ENCODE peak calls at places on chromosomes 3 and 15, in ten cellular contexts. R, B, C, Y, K, U, O, D, G and W are unnamed samples.

GRCh38 chr15:65416845-65417416 is 5.8 kb downstream of the IGDCC4 start:
- DNase-seq in R (peak), B (no peak), C (no peak), Y (no peak), K (no peak), U (no peak), O (peak), D (no peak), G (no peak), W (peak)

GRCh38 chr3:186413615-186414415 is 51.8 kb upstream of the DGKG start:
- DNase-seq in R (no peak), B (peak), C (peak), Y (peak), K (no peak), U (peak), O (peak), D (peak), G (peak), W (peak)

GRCh38 chr3:12782172-12782815 is 14.2 kb upstream of the CAND2 start:
- DNase-seq in R (peak), B (peak), C (no peak), Y (no peak), K (no peak), U (no peak), O (no peak), D (no peak), G (no peak), W (no peak)

GRCh38 chr15:90915216-90915807 is 12.2 kb downstream of the MAN2A2 start:
- DNase-seq in R (no peak), B (no peak), C (no peak), Y (no peak), K (no peak), U (peak), O (no peak), D (no peak), G (no peak), W (no peak)

GRCh38 chr15:68057089-68057488 is 3.0 kb downstream of the PIAS1 start:
- DNase-seq in R (no peak), B (no peak), C (no peak), Y (no peak), K (no peak), U (no peak), O (no peak), D (no peak), G (no peak), W (no peak)

GRCh38 chr3:114455432-114455831 is 161.6 kb downstream of the TIGIT start:
- DNase-seq in R (no peak), B (no peak), C (no peak), Y (no peak), K (no peak), U (no peak), O (no peak), D (no peak), G (no peak), W (no peak)

GRCh38 chr3:25527796-25528195 is 99.7 kb downstream of the RARB start:
- DNase-seq in R (no peak), B (no peak), C (no peak), Y (peak), K (no peak), U (no peak), O (no peak), D (no peak), G (no peak), W (no peak)

GRCh38 chr15:60423540-60423939 is 25.8 kb upstream of the ANXA2 start:
- DNase-seq in R (peak), B (no peak), C (no peak), Y (peak), K (peak), U (no peak), O (no peak), D (no peak), G (no peak), W (no peak)

GRCh38 chr15:65334586-65335231 is 30.2 kb downstream of the RNU5B-1 start:
- DNase-seq in R (no peak), B (no peak), C (no peak), Y (no peak), K (no peak), U (no peak), O (no peak), D (no peak), G (no peak), W (no peak)

GRCh38 chr3:131107637-131108433 is 81.2 kb downstream of the NEK11 start:
- DNase-seq in R (no peak), B (no peak), C (no peak), Y (no peak), K (no peak), U (no peak), O (no peak), D (no peak), G (no peak), W (no peak)

GRCh38 chr15:93274276-93274675 is 185.3 kb upstream of the RGMA start:
- DNase-seq in R (no peak), B (no peak), C (no peak), Y (no peak), K (no peak), U (no peak), O (no peak), D (no peak), G (no peak), W (no peak)

GRCh38 chr3:43373588-43373935 is 87.2 kb downstream of the SNRK start:
- DNase-seq in R (peak), B (no peak), C (no peak), Y (no peak), K (no peak), U (no peak), O (no peak), D (no peak), G (no peak), W (no peak)

GRCh38 chr3:57100046-57100695 is 39.7 kb downstream of the SPATA12 start:
- DNase-seq in R (peak), B (peak), C (peak), Y (peak), K (peak), U (peak), O (peak), D (peak), G (peak), W (peak)

GRCh38 chr3:170467007-170467406 is 48.3 kb downstream of the CLDN11 start:
- DNase-seq in R (no peak), B (no peak), C (no peak), Y (no peak), K (no peak), U (no peak), O (no peak), D (no peak), G (no peak), W (no peak)

GRCh38 chr3:194468086-194468485 is 18.7 kb downstream of the ATP13A3 start:
- DNase-seq in R (peak), B (no peak), C (no peak), Y (no peak), K (no peak), U (no peak), O (no peak), D (no peak), G (no peak), W (no peak)

GRCh38 chr3:194465920-194466570 is 20.8 kb downstream of the ATP13A3 start:
- DNase-seq in R (no peak), B (no peak), C (no peak), Y (no peak), K (no peak), U (no peak), O (no peak), D (no peak), G (no peak), W (no peak)

GRCh38 chr3:194464692-194465091 is 22.1 kb downstream of the ATP13A3 start:
- DNase-seq in R (no peak), B (no peak), C (no peak), Y (no peak), K (no peak), U (no peak), O (no peak), D (no peak), G (no peak), W (no peak)

GRCh38 chr3:194469977-194470376 is 16.8 kb downstream of the ATP13A3 start:
- DNase-seq in R (no peak), B (no peak), C (no peak), Y (no peak), K (no peak), U (no peak), O (no peak), D (no peak), G (no peak), W (no peak)

DNA sequence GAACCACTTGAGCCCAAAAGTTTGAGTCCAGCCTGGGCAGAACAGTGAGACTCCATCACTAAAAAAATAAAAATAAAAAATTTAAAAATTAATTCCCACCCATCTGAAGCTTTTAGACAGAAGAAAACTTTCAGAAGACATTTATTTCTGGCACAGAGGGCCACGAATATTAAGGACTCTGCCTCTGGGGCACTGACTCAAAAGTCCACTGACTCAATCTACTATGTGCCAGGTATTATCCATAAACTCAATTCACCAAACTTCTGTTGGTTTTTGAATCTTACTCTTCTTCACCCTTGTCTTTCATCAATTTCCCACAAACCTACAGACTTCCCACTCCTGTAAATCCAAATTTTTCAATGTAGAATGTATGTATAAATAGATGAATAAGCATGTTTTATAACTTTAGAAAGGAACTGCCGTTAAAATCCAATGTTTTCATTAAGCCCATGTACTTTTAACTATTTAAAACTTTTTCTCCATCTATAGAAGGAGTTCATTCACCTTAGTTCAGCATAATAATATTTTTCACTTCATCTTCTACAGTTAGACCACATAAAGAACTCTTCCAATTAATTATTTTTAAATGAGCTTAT is 19.9 kb downstream of the ATP13A3 start:
- DNase-seq in R (no peak), B (no peak), C (no peak), Y (no peak), K (no peak), U (no peak), O (no peak), D (no peak), G (no peak), W (no peak)
- H3K4me3 ChIP-seq in R (no peak), B (no peak), C (no peak), Y (no peak), K (no peak), U (no peak), O (no peak), D (no peak), G (no peak), W (no peak)

GRCh38 chr15:100727291-100727851 is 125.0 kb downstream of the ASB7 start:
- DNase-seq in R (no peak), B (no peak), C (peak), Y (peak), K (no peak), U (no peak), O (no peak), D (no peak), G (no peak), W (no peak)
- TF ChIP-seq CTCF in R (no peak), B (no peak), C (no peak), Y (no peak), K (no peak), U (no peak), O (no peak), D (no peak), G (no peak), W (no peak)

DNA sequence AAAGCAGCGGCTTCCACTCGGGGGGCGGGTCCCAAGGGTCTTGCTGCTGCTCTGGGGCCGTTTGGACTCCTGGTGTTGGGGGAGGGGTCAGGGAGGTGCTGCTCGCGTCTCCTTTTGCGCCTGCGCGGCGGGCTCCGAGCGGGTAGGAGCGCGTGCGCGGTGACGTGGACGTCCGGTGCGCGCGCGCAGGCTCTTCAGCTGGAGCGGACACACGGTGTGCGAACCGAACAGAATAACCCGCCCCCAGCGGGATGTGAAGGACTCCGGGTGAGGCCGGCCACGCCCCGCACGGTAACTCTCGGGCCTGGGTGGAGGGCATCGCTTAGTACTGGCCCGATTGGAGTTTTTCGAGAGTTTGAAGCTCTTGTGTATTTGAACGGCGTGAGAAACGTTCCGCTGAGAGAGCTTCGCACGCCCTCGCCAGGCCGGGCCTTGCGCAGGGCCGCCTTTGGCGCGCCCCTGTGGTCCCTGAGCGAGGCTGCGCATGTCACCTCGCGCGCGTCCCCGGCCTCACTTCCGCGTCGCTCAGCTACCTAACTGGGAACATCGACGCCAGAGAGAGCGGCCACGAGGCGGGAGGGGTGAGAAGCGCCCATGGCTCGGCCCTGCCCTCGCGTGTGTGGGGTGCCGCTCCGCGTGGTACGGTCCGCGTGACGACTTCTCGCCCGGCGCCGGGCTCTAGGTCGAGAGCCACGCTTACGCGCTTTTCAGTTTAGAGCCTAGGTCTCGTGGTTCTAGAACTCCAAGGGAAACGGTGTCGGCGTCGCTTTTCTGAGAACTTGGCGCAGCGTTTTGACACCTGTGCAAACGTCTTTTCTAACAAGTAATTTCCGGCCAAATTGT is at the start of gene MGA:
- DNase-seq in R (peak), B (peak), C (peak), Y (peak), K (peak), U (peak), O (peak), D (peak), G (peak), W (peak)
- TF ChIP-seq POLR2A in R (peak), B (no peak), C (no peak), Y (no peak), K (no peak), U (peak), O (no peak), D (peak), G (no peak), W (peak)

GRCh38 chr3:11601446-11602241 is 42.1 kb downstream of the VGLL4 start:
- DNase-seq in R (peak), B (peak), C (no peak), Y (peak), K (no peak), U (no peak), O (peak), D (peak), G (peak), W (no peak)
- H3K4me3 ChIP-seq in R (no peak), B (no peak), C (no peak), Y (no peak), K (no peak), U (no peak), O (no peak), D (peak), G (no peak), W (no peak)

DNA sequence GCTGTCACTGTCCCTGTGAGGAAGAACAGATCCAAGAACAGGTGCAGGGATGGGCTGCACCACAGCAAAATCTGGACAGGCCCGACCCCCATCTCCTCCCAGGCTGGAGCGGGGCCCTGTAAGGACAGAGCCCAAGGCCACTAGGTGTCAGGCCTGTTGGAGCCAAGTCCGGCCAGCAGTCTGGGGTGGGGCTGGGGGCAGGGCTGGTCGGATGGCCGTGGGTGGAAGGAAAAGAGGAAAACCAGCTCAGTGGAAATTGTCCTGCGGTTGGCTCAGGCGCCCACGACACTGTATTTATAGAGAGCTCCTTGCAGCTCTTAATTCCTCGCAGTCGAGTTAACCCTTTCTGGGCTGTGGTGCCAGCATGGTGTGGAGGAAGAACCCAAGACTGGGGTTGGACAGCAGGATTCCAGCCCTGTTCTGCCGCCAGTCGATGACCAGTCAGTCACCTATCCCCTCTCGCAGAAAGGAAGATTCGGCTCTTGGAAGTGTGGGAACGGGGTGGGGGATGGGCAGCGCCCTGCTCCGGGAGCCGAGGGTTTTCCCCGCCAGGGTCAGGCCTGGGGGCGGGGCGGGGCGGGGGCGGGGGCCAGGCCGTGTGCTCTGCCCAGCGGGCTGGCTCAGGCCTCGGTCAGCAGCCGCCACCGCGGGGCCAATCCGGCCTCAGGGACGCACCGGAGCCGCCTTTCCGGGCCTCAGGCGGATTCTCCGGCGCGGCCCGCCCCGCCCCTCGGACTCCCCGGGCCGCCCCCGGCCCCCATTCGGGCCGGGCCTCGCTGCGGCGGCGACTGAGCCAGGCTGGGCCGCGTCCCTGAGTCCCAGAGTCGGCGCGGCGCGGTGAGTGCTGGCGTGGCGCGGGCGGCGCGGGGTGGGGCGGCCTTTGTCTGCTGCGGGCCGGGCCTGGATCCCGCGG is at the start of gene CD276:
- DNase-seq in R (peak), B (peak), C (peak), Y (peak), K (peak), U (peak), O (peak), D (no peak), G (peak), W (peak)
- TF ChIP-seq CTCF in R (peak), B (no peak), C (no peak), Y (no peak), K (no peak), U (no peak), O (no peak), D (no peak), G (no peak), W (no peak)

DNA sequence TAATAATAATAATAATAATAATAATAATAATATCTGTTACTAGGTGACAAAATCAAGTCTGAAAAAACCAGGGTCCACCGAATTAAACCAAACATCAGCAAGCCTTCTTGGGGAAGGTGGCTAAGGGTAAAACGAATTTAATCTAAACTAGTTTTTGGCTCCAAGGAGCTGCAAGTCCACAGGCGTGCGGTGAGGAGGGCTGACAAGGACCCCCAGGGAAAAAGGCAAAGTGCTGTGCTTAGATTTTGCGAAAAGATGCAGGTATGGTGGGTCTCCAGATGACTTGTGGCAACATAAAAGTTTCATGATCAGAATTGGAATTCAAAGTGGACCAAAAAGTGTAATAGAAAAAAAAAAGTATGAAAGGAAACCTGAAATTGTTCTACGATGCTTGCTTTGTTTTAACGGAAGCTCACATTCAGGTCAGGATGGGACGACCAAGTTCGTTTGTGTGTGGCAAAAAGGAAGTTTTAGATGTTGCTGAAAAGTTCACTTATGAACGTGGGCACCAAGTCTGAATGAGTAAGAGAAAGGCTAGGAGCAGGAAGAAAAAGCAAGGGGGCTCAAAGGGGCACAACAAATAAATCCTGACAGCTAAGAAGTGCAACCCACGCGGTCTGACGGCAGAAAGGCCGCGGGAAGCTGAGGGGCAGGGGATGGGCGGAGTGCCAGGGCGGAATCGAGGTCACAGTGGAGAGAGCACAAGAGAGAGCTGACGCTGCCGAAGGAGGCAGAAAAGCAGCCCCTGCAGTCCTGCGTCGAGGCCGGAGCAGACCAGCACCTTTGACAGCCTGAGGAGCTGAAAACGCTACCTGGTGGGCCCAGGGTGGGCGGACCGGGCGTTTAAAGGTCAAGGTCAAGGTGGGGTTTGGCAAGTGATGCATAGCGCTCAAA is 1.1 kb downstream of the WDR82 start:
- DNase-seq in R (peak), B (peak), C (peak), Y (peak), K (peak), U (peak), O (peak), D (no peak), G (no peak), W (peak)
- TF ChIP-seq POLR2A in R (peak), B (no peak), C (no peak), Y (no peak), K (peak), U (peak), O (peak), D (peak), G (no peak), W (peak)

GRCh38 chr15:99466701-99467337 is 99.0 kb upstream of the MEF2A start:
- DNase-seq in R (no peak), B (no peak), C (no peak), Y (no peak), K (no peak), U (no peak), O (no peak), D (no peak), G (no peak), W (no peak)
- H3K4me3 ChIP-seq in R (no peak), B (no peak), C (no peak), Y (no peak), K (no peak), U (no peak), O (no peak), D (no peak), G (no peak), W (no peak)